ENCODE peak calls at places on chromosomes 12 and 14, in eight cellular contexts. R is A549; H is CD8-positive, alpha-beta T cell; J is GM23338; X is GM12865; S is left ventricle myocardium inferior; L is AG09309; D is AG09319. G is an unnamed sample.

GRCh38 chr14:93970589-93970966 is 5.8 kb downstream of the ASB2 start:
- DNase-seq in R (peak; percentile 37), H (peak; percentile 46), J (peak; percentile 46), X (peak; percentile 69), S (no peak), L (no peak), D (no peak), G (no peak)

GRCh38 chr12:26830783-26831601 is 2.0 kb downstream of the ITPR2 start:
- DNase-seq in R (no peak), H (no peak), J (peak; percentile 30), X (no peak), S (no peak), L (no peak), D (no peak), G (no peak)

GRCh38 chr12:38588618-38589309 is 272.2 kb downstream of the ALG10B start:
- DNase-seq in R (no peak), H (no peak), J (no peak), X (no peak), S (no peak), L (no peak), D (no peak), G (no peak)

GRCh38 chr14:42222924-42223471 is 616.3 kb downstream of the LRFN5 start:
- DNase-seq in R (peak; percentile 2), H (no peak), J (peak; percentile 8), X (peak; percentile 82), S (no peak), L (peak; percentile 44), D (peak; percentile 28), G (peak; percentile 45)

GRCh38 chr14:59698793-59699192 is 122.2 kb upstream of the CCDC175 start:
- DNase-seq in R (no peak), H (no peak), J (no peak), X (no peak), S (no peak), L (no peak), D (no peak), G (no peak)

GRCh38 chr12:127830730-127831129 is 436.2 kb upstream of the TMEM132C start:
- DNase-seq in R (no peak), H (no peak), J (no peak), X (no peak), S (no peak), L (no peak), D (no peak), G (no peak)

GRCh38 chr12:13347241-13348043 is 150.9 kb downstream of the EMP1 start:
- DNase-seq in R (peak; percentile 69), H (no peak), J (no peak), X (no peak), S (no peak), L (peak; percentile 51), D (peak; percentile 27), G (no peak)

GRCh38 chr12:1007994-1008393 is 17.0 kb downstream of the ERC1 start:
- DNase-seq in R (no peak), H (no peak), J (no peak), X (no peak), S (no peak), L (no peak), D (no peak), G (no peak)

GRCh38 chr12:108424816-108425215 is 85.7 kb upstream of the CMKLR1 start:
- DNase-seq in R (no peak), H (no peak), J (no peak), X (no peak), S (no peak), L (no peak), D (no peak), G (no peak)

GRCh38 chr12:108430245-108430644 is 84.8 kb upstream of the FICD start:
- DNase-seq in R (no peak), H (no peak), J (no peak), X (no peak), S (no peak), L (no peak), D (no peak), G (no peak)

GRCh38 chr12:108423486-108423885 is 84.4 kb upstream of the CMKLR1 start:
- DNase-seq in R (no peak), H (no peak), J (no peak), X (no peak), S (no peak), L (no peak), D (no peak), G (no peak)

GRCh38 chr12:108424026-108424425 is 84.9 kb upstream of the CMKLR1 start:
- DNase-seq in R (no peak), H (no peak), J (no peak), X (no peak), S (no peak), L (no peak), D (no peak), G (no peak)

DNA sequence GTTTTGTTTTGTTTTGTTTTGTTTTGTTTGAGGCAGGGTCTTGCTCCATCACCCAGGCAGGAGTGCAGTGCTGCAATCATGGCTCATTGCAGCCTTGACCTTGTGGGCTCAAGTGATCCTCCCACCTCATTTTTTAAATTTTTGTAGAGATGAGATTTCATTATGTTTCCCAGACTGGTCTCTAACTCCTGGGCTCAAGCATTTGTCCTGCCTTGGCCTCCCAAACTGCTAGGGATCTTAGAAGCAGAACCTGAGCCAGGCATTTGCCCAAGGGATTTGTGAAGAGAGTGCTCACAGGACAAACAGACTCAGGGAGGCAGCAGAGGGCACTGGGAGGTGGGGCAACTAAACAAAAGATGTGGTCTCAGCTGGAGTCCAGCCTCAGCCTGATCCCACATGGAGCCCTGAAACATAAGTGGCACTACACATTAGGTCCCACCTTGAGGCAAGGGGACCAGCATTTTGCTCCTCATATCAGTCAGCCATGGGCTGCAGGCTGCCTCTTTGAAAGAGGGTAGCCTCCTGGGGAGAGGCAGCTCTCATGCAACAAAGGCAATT is 86.2 kb upstream of the CMKLR1 start:
- DNase-seq in R (no peak), H (no peak), J (peak; percentile 54), X (no peak), S (no peak), L (no peak), D (no peak), G (no peak)
- TF ChIP-seq CTCF in R (no peak), H (no peak), J (peak; percentile 20), X (no peak), S (no peak), L (no peak), D (no peak), G (no peak)

DNA sequence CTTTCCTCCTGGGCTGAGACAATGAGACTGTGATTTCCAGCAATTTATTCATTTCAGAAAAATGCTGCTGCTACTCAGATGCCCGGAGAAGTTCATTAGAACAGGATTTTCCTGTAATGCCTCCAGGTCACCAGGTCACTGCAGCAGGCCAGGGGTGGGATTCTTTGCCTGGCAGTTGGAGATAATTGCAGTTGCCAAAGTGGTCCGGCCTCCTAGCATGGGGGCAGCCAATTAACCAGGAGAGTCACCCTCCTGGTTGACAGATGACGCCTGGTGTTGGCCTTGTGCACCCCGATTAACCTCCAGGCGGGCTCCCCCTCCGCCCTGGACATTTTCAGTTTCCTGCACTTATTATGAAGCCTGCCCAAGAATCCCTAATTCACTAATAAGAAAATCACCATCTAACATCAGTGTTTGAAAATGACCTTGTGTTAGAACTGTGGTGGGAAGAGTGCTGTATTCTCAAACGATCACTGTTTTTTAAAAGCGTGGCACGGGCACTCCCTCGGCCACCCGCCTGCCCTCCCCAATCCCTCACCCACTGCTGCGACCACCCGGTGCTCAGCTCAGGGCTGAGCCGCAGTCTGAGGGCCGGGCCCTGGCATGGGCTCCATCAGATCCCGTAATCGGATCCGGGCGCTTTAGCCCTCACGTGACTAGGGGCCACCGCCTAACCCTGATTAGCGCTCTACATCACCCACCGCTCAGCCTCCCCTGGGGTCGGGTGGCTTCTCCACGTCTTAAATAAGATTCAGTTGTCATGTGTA is 12.9 kb downstream of the RIMBP2 start:
- DNase-seq in R (no peak), H (no peak), J (no peak), X (no peak), S (no peak), L (no peak), D (no peak), G (no peak)
- TF ChIP-seq CTCF in R (no peak), H (no peak), J (no peak), X (no peak), S (no peak), L (no peak), D (no peak), G (no peak)

GRCh38 chr12:49287876-49288275 is 7.1 kb upstream of the PRPH start:
- DNase-seq in R (no peak), H (no peak), J (no peak), X (no peak), S (no peak), L (no peak), D (no peak), G (no peak)

GRCh38 chr12:49284672-49285071 is 10.3 kb upstream of the PRPH start:
- DNase-seq in R (no peak), H (no peak), J (no peak), X (no peak), S (no peak), L (no peak), D (no peak), G (no peak)

GRCh38 chr12:49279706-49280159 is 14.9 kb downstream of the TUBA1C start:
- DNase-seq in R (no peak), H (no peak), J (peak; percentile 66), X (no peak), S (no peak), L (no peak), D (no peak), G (no peak)

GRCh38 chr12:49282302-49282701 is 12.6 kb upstream of the PRPH start:
- DNase-seq in R (no peak), H (no peak), J (no peak), X (no peak), S (no peak), L (no peak), D (no peak), G (no peak)

DNA sequence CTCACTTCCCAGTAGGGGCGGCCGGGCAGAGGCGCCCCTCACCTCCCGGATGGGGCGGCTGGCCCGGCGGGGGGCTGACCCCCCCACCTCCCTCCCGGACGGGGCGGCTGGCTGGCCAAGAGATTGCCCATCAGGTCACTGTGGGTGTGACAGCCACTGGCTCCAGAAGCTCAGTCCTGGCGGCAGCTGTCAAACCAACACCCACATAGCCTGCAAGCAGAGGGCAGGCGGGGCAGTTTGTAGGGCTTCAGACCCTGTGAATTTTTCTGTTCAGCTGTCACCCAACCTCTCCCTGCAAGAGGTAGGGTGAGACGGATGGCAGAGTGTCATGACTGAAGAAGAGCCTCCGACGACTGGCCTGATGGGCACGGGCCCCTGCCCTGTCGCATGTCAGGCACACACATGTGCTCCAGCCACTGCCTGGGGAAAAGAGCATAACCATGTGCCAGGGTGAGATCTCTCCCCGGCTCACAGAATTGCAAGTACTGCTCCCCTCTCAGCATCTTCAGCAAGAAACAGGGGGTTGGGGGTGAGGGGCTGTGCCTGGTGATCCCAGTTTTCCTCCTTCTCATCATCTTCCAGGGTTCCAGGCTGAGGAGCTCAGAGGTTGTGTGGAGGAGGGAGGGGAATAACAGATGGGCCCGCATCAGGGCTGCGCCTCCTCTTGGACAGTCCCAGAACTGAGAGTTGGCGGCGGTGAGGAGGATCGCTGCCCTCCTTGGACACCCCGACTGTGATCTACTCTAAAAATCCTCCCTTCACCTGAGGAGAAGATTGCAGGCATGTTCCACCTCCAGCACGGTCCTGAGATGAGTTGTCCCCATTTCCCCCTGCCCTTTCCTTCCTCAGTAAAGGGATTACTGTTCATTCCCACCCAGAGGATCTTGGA is 11.2 kb upstream of the PRPH start:
- DNase-seq in R (no peak), H (no peak), J (peak; percentile 47), X (no peak), S (no peak), L (no peak), D (no peak), G (no peak)
- TF ChIP-seq CTCF in R (peak; percentile 13), H (no peak), J (peak; percentile 32), X (no peak), S (no peak), L (no peak), D (no peak), G (no peak)

DNA sequence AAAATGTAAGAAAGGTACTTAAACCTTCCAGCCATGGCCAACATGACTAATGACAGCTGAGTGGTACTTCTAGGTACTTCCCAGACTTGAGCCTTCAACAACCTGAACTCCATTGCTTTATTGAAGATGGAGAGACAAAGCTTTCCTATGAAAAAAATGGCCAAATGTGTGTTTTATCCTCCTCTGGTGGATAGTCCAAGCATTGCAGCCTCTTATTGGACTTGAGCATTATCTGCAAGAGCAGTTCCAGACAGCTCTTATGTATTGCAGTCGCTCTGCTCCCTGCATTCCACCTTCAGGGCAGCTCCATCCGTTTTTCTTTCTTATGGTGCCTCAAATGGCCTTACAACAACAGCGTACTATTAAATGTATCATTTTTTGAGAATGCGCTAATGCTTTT is 588.2 kb downstream of the NRXN3 start:
- DNase-seq in R (peak; percentile 56), H (no peak), J (peak; percentile 63), X (peak; percentile 70), S (no peak), L (no peak), D (no peak), G (peak; percentile 34)
- TF ChIP-seq CTCF in R (peak; percentile 23), H (no peak), J (peak; percentile 50), X (peak; percentile 71), S (peak; percentile 30), L (peak; percentile 30), D (peak; percentile 35), G (peak; percentile 50)

G was measured in GM13977.